ENCODE peak calls at places on chromosomes 6 and 20, in eight cellular contexts. Z, E, I, Q, L, R, K and A are unnamed samples.
A peak's percentile ranks its signal among the peaks of the same experiment; 100 is the strongest.

GRCh38 chr20:31894980-31895675 is 24.7 kb downstream of the TTLL9 start:
- DNase-seq in Z (no peak), E (no peak), I (no peak), Q (no peak), L (peak; percentile 67), R (peak; percentile 79), K (peak; percentile 82), A (no peak)

GRCh38 chr6:97427648-97428047 is 144.6 kb upstream of the MMS22L start:
- DNase-seq in Z (no peak), E (no peak), I (no peak), Q (no peak), L (no peak), R (no peak), K (no peak), A (no peak)

GRCh38 chr6:98787401-98787800 is 47.0 kb upstream of the POU3F2 start:
- DNase-seq in Z (no peak), E (no peak), I (no peak), Q (no peak), L (no peak), R (no peak), K (no peak), A (no peak)

GRCh38 chr6:7432391-7433207 is 43.0 kb downstream of the RIOK1 start:
- DNase-seq in Z (no peak), E (no peak), I (no peak), Q (no peak), L (no peak), R (no peak), K (no peak), A (no peak)

GRCh38 chr6:109344226-109344625 is 38.0 kb downstream of the CD164 start:
- DNase-seq in Z (no peak), E (no peak), I (no peak), Q (no peak), L (no peak), R (no peak), K (no peak), A (no peak)

GRCh38 chr6:83868639-83869038 is 9.2 kb downstream of the CYB5R4 start:
- DNase-seq in Z (no peak), E (no peak), I (no peak), Q (no peak), L (peak; percentile 39), R (no peak), K (no peak), A (no peak)

GRCh38 chr6:23319560-23319959 is 750.2 kb downstream of the HDGFL1 start:
- DNase-seq in Z (no peak), E (no peak), I (no peak), Q (no peak), L (no peak), R (no peak), K (no peak), A (no peak)

GRCh38 chr6:44268095-44268628 is 2.1 kb upstream of the TMEM151B start:
- DNase-seq in Z (peak; percentile 68), E (no peak), I (peak; percentile 46), Q (peak; percentile 37), L (no peak), R (peak; percentile 85), K (no peak), A (peak; percentile 83)

GRCh38 chr6:27748662-27749061 is 163.5 kb downstream of the OR2B2 start:
- DNase-seq in Z (no peak), E (no peak), I (no peak), Q (no peak), L (no peak), R (no peak), K (no peak), A (no peak)

GRCh38 chr6:470051-470900 is 78.7 kb downstream of the IRF4 start:
- DNase-seq in Z (no peak), E (no peak), I (no peak), Q (no peak), L (no peak), R (no peak), K (no peak), A (no peak)

GRCh38 chr20:44706371-44707258 is 8.6 kb upstream of the CCN5 start:
- DNase-seq in Z (no peak), E (no peak), I (no peak), Q (no peak), L (peak; percentile 49), R (no peak), K (peak; percentile 89), A (no peak)

GRCh38 chr6:42140051-42140450 is 2.4 kb downstream of the C6orf132 start:
- DNase-seq in Z (no peak), E (no peak), I (no peak), Q (peak; percentile 46), L (no peak), R (peak; percentile 92), K (peak; percentile 58), A (no peak)

GRCh38 chr6:15621203-15622044 is 41.4 kb downstream of the DTNBP1 start:
- DNase-seq in Z (peak; percentile 35), E (peak; percentile 45), I (no peak), Q (no peak), L (no peak), R (peak; percentile 54), K (peak; percentile 74), A (no peak)

GRCh38 chr6:106287215-106287614 is 38.3 kb downstream of the ATG5 start:
- DNase-seq in Z (no peak), E (no peak), I (no peak), Q (no peak), L (no peak), R (no peak), K (no peak), A (no peak)